ENCODE peak calls at places on chromosome 9, in five cellular contexts. V, H, Q, I and P are unnamed samples.

GRCh38 chr9:136328011-136328621 is 777 bp downstream of the GPSM1 start:
- DNase-seq in V (peak; percentile 88), H (no peak), Q (no peak), I (no peak), P (no peak)

GRCh38 chr9:137083418-137084004 is 3.3 kb upstream of the MAN1B1 start:
- DNase-seq in V (peak; percentile 87), H (no peak), Q (peak; percentile 78), I (peak; percentile 63), P (no peak)

GRCh38 chr9:69719368-69719767 is 40.4 kb downstream of the PTAR1 start:
- DNase-seq in V (no peak), H (no peak), Q (no peak), I (no peak), P (no peak)

GRCh38 chr9:93668261-93668871 is 92.0 kb downstream of the PHF2 start:
- DNase-seq in V (peak; percentile 48), H (no peak), Q (no peak), I (no peak), P (no peak)

GRCh38 chr9:131954299-131954698 is 125.4 kb downstream of the MED27 start:
- DNase-seq in V (no peak), H (no peak), Q (no peak), I (no peak), P (no peak)

GRCh38 chr9:13575558-13575957 is 296.1 kb upstream of the MPDZ start:
- DNase-seq in V (no peak), H (no peak), Q (no peak), I (peak; percentile 45), P (no peak)

GRCh38 chr9:68763104-68763503 is 58.1 kb downstream of the PIP5K1B start:
- DNase-seq in V (no peak), H (no peak), Q (no peak), I (no peak), P (no peak)

GRCh38 chr9:107633375-107633774 is 143.8 kb upstream of the KLF4 start:
- DNase-seq in V (no peak), H (no peak), Q (no peak), I (no peak), P (no peak)

GRCh38 chr9:108003551-108003950 is 514.0 kb upstream of the KLF4 start:
- DNase-seq in V (no peak), H (no peak), Q (no peak), I (no peak), P (no peak)

GRCh38 chr9:132698989-132699388 is 28.7 kb downstream of the GTF3C4 start:
- DNase-seq in V (no peak), H (no peak), Q (no peak), I (no peak), P (no peak)

GRCh38 chr9:30280229-30280900 is 2104.1 kb upstream of the ACO1 start:
- DNase-seq in V (no peak), H (no peak), Q (no peak), I (no peak), P (no peak)

GRCh38 chr9:105355810-105356209 is 92.0 kb upstream of the FSD1L start:
- DNase-seq in V (no peak), H (no peak), Q (no peak), I (no peak), P (no peak)

GRCh38 chr9:2209400-2209799 is 194.3 kb downstream of the SMARCA2 start:
- DNase-seq in V (no peak), H (no peak), Q (no peak), I (no peak), P (no peak)

GRCh38 chr9:5110867-5111681 is 74.4 kb downstream of the INSL6 start:
- DNase-seq in V (peak; percentile 72), H (no peak), Q (no peak), I (no peak), P (no peak)

GRCh38 chr9:114284316-114285060 is 38.4 kb upstream of the ORM1 start:
- DNase-seq in V (peak; percentile 58), H (peak; percentile 1), Q (no peak), I (peak; percentile 10), P (no peak)

GRCh38 chr9:136685792-136686533 is 1.3 kb downstream of the AGPAT2 start:
- DNase-seq in V (no peak), H (no peak), Q (no peak), I (no peak), P (no peak)

GRCh38 chr9:272251-273213 is 57.9 kb downstream of the DOCK8 start:
- DNase-seq in V (no peak), H (peak; percentile 71), Q (no peak), I (peak; percentile 19), P (no peak)

GRCh38 chr9:121636411-121636865 is 15.0 kb upstream of the DAB2IP start:
- DNase-seq in V (no peak), H (no peak), Q (no peak), I (peak; percentile 69), P (no peak)

GRCh38 chr9:121638399-121638798 is 13.0 kb upstream of the DAB2IP start:
- DNase-seq in V (no peak), H (no peak), Q (no peak), I (no peak), P (no peak)

GRCh38 chr9:121637441-121638222 is 13.8 kb upstream of the DAB2IP start:
- DNase-seq in V (no peak), H (no peak), Q (peak; percentile 49), I (no peak), P (no peak)

GRCh38 chr9:121635300-121635699 is 16.1 kb upstream of the DAB2IP start:
- DNase-seq in V (no peak), H (no peak), Q (no peak), I (no peak), P (no peak)

GRCh38 chr9:121636978-121637377 is 14.5 kb upstream of the DAB2IP start:
- DNase-seq in V (no peak), H (no peak), Q (no peak), I (no peak), P (no peak)
- TF ChIP-seq CTCF in V (no peak), H (no peak), Q (no peak), I (no peak), P (no peak)

GRCh38 chr9:72597181-72597517 is 75.7 kb downstream of the TMC1 start:
- DNase-seq in V (no peak), H (no peak), Q (no peak), I (no peak), P (no peak)
- TF ChIP-seq CTCF in V (no peak), H (no peak), Q (peak; percentile 12), I (no peak), P (no peak)

DNA sequence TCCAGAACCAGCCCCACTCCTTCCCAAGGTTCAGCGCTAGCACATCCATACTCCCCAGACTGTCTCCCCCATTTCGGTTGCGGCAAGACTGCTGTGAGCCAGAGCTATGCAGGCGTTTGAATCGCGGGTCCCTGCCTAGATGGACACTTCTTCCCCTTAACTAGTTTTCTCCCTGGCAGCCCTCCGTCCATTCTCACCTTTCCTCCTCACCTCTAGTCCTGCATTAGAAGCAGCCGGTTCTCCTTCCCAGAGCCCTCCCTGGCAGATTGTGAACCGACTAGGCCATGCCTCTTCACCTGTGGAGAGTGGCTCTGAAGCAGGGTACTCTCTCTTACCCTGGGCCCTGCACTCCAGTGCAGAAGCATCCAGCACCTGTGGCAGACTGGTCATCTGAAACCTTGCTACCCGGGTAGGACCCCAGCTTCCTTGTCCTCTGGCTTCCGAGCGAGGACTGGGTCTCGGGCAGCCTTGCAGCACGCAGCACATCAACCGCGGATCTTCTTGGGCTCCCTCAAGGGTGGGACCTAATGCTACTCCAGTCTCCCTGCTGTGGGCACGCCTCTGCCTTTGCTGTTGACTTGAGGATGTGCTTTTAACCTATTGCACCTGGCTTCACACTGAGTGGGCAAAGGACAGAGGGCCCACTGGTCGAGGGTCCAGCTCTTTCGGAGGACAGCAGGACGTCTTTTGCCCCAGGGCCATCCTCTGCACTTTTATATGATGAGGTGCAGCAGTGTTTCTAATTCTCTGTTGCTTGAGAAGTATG is 183.6 kb downstream of the AOPEP start:
- DNase-seq in V (no peak), H (no peak), Q (no peak), I (no peak), P (no peak)
- TF ChIP-seq CTCF in V (no peak), H (no peak), Q (no peak), I (no peak), P (no peak)

GRCh38 chr9:128104171-128104618 is 23.3 kb downstream of the PTGES2 start:
- DNase-seq in V (peak; percentile 48), H (no peak), Q (no peak), I (no peak), P (no peak)

GRCh38 chr9:128101690-128102089 is 25.8 kb downstream of the PTGES2 start:
- DNase-seq in V (peak; percentile 82), H (no peak), Q (no peak), I (no peak), P (no peak)

GRCh38 chr9:128102861-128103588 is 24.5 kb downstream of the PTGES2 start:
- DNase-seq in V (peak; percentile 74), H (no peak), Q (no peak), I (peak; percentile 66), P (no peak)

GRCh38 chr9:128102196-128102595 is 25.3 kb downstream of the PTGES2 start:
- DNase-seq in V (peak; percentile 51), H (no peak), Q (no peak), I (no peak), P (no peak)

GRCh38 chr9:128103589-128103962 is 24.0 kb downstream of the PTGES2 start:
- DNase-seq in V (peak; percentile 61), H (peak; percentile 47), Q (no peak), I (no peak), P (no peak)
- TF ChIP-seq CTCF in V (peak; percentile 3), H (peak; percentile 29), Q (peak; percentile 2), I (peak; percentile 27), P (peak; percentile 47)

GRCh38 chr9:110583237-110583636 is 3.7 kb upstream of the SVEP1 start:
- DNase-seq in V (no peak), H (no peak), Q (no peak), I (no peak), P (no peak)
- TF ChIP-seq CTCF in V (no peak), H (no peak), Q (peak; percentile 44), I (no peak), P (no peak)

GRCh38 chr9:71671289-71671688 is 97.0 kb downstream of the CEMIP2 start:
- DNase-seq in V (no peak), H (no peak), Q (no peak), I (no peak), P (no peak)

GRCh38 chr9:71668717-71669116 is 99.6 kb downstream of the CEMIP2 start:
- DNase-seq in V (no peak), H (no peak), Q (no peak), I (no peak), P (no peak)

GRCh38 chr9:71670121-71670520 is 98.2 kb downstream of the CEMIP2 start:
- DNase-seq in V (no peak), H (no peak), Q (no peak), I (no peak), P (no peak)

GRCh38 chr9:71672573-71672972 is 95.7 kb downstream of the CEMIP2 start:
- DNase-seq in V (no peak), H (no peak), Q (no peak), I (no peak), P (no peak)

DNA sequence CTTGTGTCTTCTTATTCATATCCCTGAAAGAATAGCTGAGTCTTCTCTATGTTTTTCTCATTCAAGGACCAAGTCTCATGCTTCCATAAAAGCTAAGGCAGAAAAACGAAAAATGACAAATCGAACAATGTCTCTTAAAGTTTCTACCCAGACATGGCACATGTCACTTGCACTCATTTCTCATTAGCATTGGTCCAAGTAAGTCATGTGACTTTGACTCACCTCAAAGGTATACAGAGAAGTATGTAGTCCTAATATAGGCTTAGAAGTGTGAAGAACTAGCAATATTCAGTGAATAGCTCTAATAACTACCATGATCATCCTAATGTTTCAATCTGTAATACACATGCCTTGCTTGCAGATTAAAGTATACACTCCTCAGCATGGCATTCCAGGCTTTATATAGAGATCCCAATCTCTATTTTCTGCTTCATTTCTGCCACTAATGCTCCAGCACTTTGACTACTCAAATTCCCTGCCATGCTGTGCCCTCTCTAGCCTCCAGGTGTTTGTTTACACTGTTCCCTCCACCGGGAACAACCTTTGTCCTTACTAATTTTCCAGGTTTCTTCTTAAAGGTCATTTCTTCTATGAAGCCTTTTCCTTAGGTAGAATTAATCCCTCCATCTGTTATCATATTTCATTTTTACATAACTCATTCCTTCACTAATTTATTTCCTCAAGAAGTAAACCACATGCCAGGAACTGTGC is 98.9 kb downstream of the CEMIP2 start:
- DNase-seq in V (no peak), H (no peak), Q (no peak), I (no peak), P (no peak)
- TF ChIP-seq CTCF in V (no peak), H (no peak), Q (no peak), I (no peak), P (no peak)